ENCODE peak calls at places on chromosomes 11 and 22, in four cellular contexts. A is lower lobe of right lung, R is mucosa of descending colon, C is right cardiac atrium. W is an unnamed sample.

GRCh38 chr11:72969894-72970335 is 155.7 kb downstream of the ATG16L2 start:
- ATAC-seq in A (no peak), R (peak), C (no peak), W (no peak)

GRCh38 chr11:124113890-124114289 is 1.4 kb upstream of the VWA5A start:
- ATAC-seq in A (no peak), R (peak), C (no peak), W (no peak)

GRCh38 chr11:13291794-13292193 is 14.2 kb downstream of the BMAL1 start:
- ATAC-seq in A (no peak), R (no peak), C (peak), W (peak)

GRCh38 chr11:102304686-102305085 is 12.6 kb upstream of the BIRC3 start:
- ATAC-seq in A (no peak), R (no peak), C (no peak), W (no peak)

GRCh38 chr11:68621826-68622225 is 62.5 kb upstream of the GAL start:
- ATAC-seq in A (no peak), R (no peak), C (no peak), W (no peak)

GRCh38 chr11:29518389-29519174 is 498.2 kb downstream of the KCNA4 start:
- ATAC-seq in A (peak), R (no peak), C (no peak), W (no peak)

GRCh38 chr11:75981546-75981945 is 166.5 kb downstream of the UVRAG start:
- ATAC-seq in A (no peak), R (no peak), C (no peak), W (no peak)

GRCh38 chr11:111675891-111676290 is 73.6 kb downstream of the SIK2 start:
- ATAC-seq in A (no peak), R (no peak), C (no peak), W (no peak)

GRCh38 chr22:35126993-35127392 is 61.0 kb downstream of the ISX start:
- ATAC-seq in A (no peak), R (no peak), C (no peak), W (no peak)
- H3K4me3 ChIP-seq in A (no peak), R (no peak), C (no peak), W (no peak)

GRCh38 chr22:50678218-50678650 is 5.6 kb downstream of the SHANK3 start:
- ATAC-seq in A (no peak), R (no peak), C (no peak), W (no peak)

GRCh38 chr22:50677493-50678217 is 5.0 kb downstream of the SHANK3 start:
- ATAC-seq in A (no peak), R (no peak), C (no peak), W (no peak)

GRCh38 chr22:50675553-50676199 is 3.1 kb downstream of the SHANK3 start:
- ATAC-seq in A (no peak), R (no peak), C (no peak), W (no peak)

GRCh38 chr22:50676211-50676636 is 3.6 kb downstream of the SHANK3 start:
- ATAC-seq in A (no peak), R (no peak), C (no peak), W (no peak)

DNA sequence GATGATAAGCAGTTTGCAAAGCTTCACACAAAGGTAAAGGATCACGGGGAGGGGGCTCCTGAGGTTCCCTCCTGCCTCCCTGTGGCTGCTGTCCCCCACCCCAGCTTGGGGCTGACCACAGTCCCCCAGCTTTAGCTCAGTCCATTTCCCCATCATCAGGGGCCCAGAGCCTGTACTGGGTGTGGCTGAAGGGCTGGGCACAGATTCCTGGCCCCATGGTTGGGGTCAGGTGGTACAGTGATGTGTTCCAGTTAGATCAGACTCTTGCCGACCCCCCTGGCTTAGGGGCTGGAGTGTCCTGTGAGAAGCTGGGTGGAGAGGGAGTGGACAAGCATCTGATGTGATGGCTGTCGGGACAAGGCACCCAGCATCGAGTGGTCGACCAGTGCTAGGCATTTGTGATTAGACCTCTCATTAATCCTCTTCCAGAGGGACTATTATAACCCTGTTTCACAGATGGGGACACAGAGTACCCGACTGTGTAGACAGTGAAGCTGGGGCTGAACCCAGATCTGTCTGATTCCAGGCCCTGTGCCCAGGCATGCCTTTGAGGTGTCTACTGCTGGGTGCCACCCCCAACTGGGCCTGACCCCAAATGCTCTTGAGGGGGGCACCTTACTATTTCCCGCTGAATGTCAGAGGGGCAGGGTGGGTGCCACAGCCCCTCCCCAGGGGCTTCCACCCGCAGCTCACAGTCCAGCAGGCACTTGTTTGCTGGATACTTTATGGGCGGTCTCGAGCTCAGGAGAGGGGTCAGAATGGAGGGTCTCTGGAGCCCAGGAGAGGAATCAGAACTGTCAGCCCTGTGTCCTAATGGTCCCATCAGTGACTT is 4.3 kb downstream of the SHANK3 start:
- ATAC-seq in A (no peak), R (no peak), C (no peak), W (no peak)
- H3K4me3 ChIP-seq in A (peak), R (no peak), C (peak), W (no peak)

GRCh38 chr11:47955356-47955755 is 25.0 kb upstream of the PTPRJ start:
- ATAC-seq in A (no peak), R (peak), C (no peak), W (no peak)
- H3K4me3 ChIP-seq in A (no peak), R (no peak), C (no peak), W (no peak)

DNA sequence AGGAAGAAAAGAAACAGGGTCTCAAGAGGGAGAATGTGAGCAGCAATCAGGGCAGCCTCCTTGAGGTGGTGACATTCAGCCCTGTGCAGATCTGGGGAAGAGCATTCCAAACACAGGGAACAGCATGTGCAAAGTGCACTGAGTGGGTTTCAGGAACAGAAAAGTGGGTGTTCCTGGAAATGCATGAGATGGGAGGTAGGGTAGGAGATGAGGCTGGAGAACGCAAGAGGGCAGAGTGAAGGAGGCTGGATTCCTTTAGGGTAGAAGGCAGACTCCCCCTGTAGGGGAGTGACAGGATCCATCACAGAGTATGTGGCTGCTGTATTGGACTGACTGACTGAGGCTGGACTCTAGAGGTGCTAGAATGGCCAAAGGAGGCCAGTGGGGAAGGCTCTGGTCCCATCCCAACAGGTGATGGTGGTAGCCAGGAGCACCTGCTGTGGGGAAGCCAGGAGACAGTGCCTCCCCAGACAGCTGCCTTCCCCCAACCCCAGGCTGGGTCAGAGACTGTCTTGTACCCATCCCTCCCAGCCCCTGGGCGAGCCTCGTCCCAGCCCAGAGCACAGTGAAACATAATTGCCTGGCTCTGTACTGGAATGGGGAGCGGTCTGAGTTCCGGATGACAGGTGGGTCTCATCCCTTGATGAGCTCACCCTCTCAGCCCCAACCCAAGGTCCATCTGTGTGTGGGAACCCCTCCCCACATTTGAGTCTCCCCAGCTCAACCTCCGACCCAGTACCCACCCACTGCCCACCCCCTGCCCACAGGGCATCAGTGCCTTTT is 419.4 kb downstream of the MN1 start:
- ATAC-seq in A (no peak), R (no peak), C (no peak), W (no peak)
- H3K4me3 ChIP-seq in A (no peak), R (no peak), C (no peak), W (no peak)

GRCh38 chr11:113475160-113475761 is at the start of gene DRD2:
- ATAC-seq in A (peak), R (peak), C (peak), W (peak)
- H3K4me3 ChIP-seq in A (peak), R (no peak), C (peak), W (peak)

GRCh38 chr11:20156280-20156875 is 3.9 kb downstream of the DBX1 start:
- ATAC-seq in A (peak), R (peak), C (no peak), W (no peak)
- H3K4me3 ChIP-seq in A (peak), R (no peak), C (peak), W (peak)

GRCh38 chr22:46072981-46073682 is 77.2 kb upstream of the PPARA start:
- ATAC-seq in A (no peak), R (no peak), C (no peak), W (no peak)

GRCh38 chr22:46075764-46076531 is 74.4 kb upstream of the PPARA start:
- ATAC-seq in A (no peak), R (no peak), C (no peak), W (no peak)

GRCh38 chr22:46074771-46075551 is 75.4 kb upstream of the PPARA start:
- ATAC-seq in A (no peak), R (no peak), C (no peak), W (no peak)

GRCh38 chr22:46072030-46072881 is 78.1 kb upstream of the PPARA start:
- ATAC-seq in A (peak), R (peak), C (no peak), W (no peak)

DNA sequence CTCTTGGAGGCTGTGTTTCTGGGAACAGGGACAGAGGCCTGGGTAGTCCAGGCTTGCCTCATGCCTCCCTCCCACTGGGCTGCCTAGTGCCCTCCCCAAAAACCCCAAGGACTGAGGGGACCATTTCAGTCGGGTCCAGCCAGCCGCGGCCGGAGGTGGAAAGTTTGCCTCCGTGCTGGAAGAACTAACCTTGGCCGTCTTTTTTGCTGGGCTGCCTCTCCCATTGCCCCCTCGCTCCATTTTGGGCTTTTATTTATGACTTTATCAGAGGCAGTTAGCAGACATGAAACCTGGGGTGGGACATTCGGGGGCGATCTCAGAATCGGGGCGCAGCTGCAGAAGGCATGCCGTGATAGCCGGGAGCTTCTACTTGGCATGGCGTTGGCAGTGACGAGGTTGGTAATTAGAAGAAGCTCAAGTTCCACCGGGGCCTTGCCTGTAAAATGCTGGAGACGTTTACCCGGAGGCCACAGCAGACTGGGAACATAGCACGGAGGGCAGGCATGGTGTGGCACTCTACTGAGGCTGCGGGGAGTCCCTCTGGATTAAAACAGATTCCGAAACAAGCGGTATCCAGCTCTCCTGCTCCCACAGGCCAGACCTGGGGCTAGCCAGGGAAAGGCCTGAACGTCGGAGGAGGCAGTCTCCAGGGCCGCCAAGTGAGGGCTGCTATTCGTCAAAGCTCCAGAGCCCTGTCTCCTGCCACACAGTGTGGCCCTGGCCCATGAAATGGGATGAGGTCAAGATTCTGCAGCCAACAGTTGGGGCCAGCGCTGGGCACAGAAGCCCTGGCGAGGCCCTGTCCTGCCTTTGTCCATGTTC is 76.4 kb upstream of the PPARA start:
- ATAC-seq in A (no peak), R (no peak), C (no peak), W (no peak)
- H3K4me3 ChIP-seq in A (peak), R (peak), C (peak), W (peak)

W was measured in gastroesophageal sphincter.